ENCODE peak calls at places on chromosomes 5 and 9, in nine cellular contexts. C is AG04449; N is CD4-positive, alpha-beta memory T cell; H is stomach; I is thoracic aorta; W is cardiac fibroblast; R is pancreas; O is CD8-positive, alpha-beta memory T cell; X is suprapubic skin. G is an unnamed sample.

GRCh38 chr5:88732181-88732633 is 150.8 kb downstream of the MEF2C start:
- DNase-seq in H (no peak), C (no peak), I (peak), R (no peak), X (no peak), N (no peak), W (peak), O (no peak), G (no peak)

GRCh38 chr9:117645245-117645636 is 59.0 kb upstream of the TLR4 start:
- DNase-seq in I (no peak), X (no peak), W (no peak), N (no peak), H (no peak), R (no peak), O (no peak), C (no peak), G (no peak)

GRCh38 chr9:125888220-125888619 is 141.0 kb downstream of the PBX3 start:
- DNase-seq in R (no peak), H (no peak), W (no peak), N (no peak), C (no peak), X (no peak), O (no peak), I (no peak), G (peak)

GRCh38 chr5:83576341-83576740 is 104.8 kb downstream of the VCAN start:
- DNase-seq in X (no peak), I (no peak), R (no peak), H (no peak), O (no peak), C (no peak), W (peak), N (no peak), G (no peak)

GRCh38 chr5:97478513-97478912 is 295.5 kb upstream of the RIOK2 start:
- DNase-seq in W (peak), X (no peak), N (no peak), O (no peak), C (no peak), R (no peak), I (no peak), H (no peak), G (no peak)

GRCh38 chr9:107784235-107784958 is 294.8 kb upstream of the KLF4 start:
- DNase-seq in W (peak), N (no peak), I (no peak), R (no peak), H (no peak), O (no peak), C (peak), X (peak), G (no peak)

GRCh38 chr9:38339087-38339486 is 53.4 kb upstream of the ALDH1B1 start:
- DNase-seq in W (peak), N (no peak), H (no peak), R (no peak), C (no peak), I (no peak), X (no peak), O (no peak), G (no peak)

GRCh38 chr5:65482727-65483473 is 1.2 kb upstream of the ADAMTS6 start:
- DNase-seq in O (peak), H (no peak), N (peak), C (no peak), W (peak), I (no peak), X (no peak), R (no peak), G (no peak)

GRCh38 chr5:124825983-124826337 is 79.5 kb upstream of the ZNF608 start:
- DNase-seq in R (no peak), I (no peak), N (no peak), W (no peak), C (no peak), O (no peak), H (no peak), X (no peak), G (no peak)

GRCh38 chr5:29963956-29964355 is 1229.5 kb upstream of the CDH6 start:
- DNase-seq in R (no peak), I (no peak), N (no peak), X (no peak), W (peak), C (no peak), H (no peak), O (no peak), G (no peak)

GRCh38 chr9:33227013-33227398 is 13.0 kb upstream of the SPINK4 start:
- DNase-seq in O (no peak), I (no peak), W (no peak), H (peak), R (no peak), X (no peak), C (no peak), N (no peak), G (no peak)

GRCh38 chr5:152397581-152397980 is 7.5 kb downstream of the NMUR2 start:
- DNase-seq in I (no peak), X (no peak), C (no peak), W (no peak), H (no peak), R (no peak), O (no peak), N (no peak), G (no peak)

GRCh38 chr9:70778568-70778967 is 342.9 kb downstream of the TRPM3 start:
- DNase-seq in C (no peak), I (no peak), W (no peak), N (no peak), H (no peak), R (no peak), O (no peak), X (no peak), G (no peak)

GRCh38 chr5:134523543-134524136 is 1.8 kb upstream of the JADE2 start:
- DNase-seq in H (no peak), C (no peak), X (no peak), W (no peak), O (no peak), R (no peak), I (no peak), N (no peak), G (no peak)

GRCh38 chr9:116238225-116238624 is 84.6 kb downstream of the PAPPA start:
- DNase-seq in O (no peak), R (no peak), H (no peak), N (no peak), W (peak), I (no peak), C (peak), X (no peak), G (no peak)

GRCh38 chr9:115808695-115809094 is 344.9 kb upstream of the PAPPA start:
- DNase-seq in W (peak), X (no peak), H (no peak), I (no peak), R (no peak), O (no peak), C (no peak), N (no peak), G (no peak)

GRCh38 chr5:109688647-109688998 is 1.1 kb upstream of the MAN2A1 start:
- DNase-seq in N (no peak), H (no peak), X (no peak), O (no peak), W (peak), R (no peak), I (no peak), C (no peak), G (no peak)

GRCh38 chr9:92513349-92513748 is 22.4 kb downstream of the ECM2 start:
- DNase-seq in N (no peak), O (no peak), X (no peak), W (no peak), I (no peak), C (no peak), H (no peak), R (no peak), G (no peak)

GRCh38 chr9:69412741-69413150 is 87.7 kb downstream of the ENTREP1 start:
- DNase-seq in C (no peak), H (peak), R (peak), N (no peak), X (no peak), I (no peak), O (no peak), W (peak), G (no peak)

GRCh38 chr9:120767451-120767850 is 25.8 kb downstream of the FBXW2 start:
- DNase-seq in I (no peak), C (no peak), W (no peak), O (no peak), R (no peak), N (no peak), X (no peak), H (no peak), G (no peak)

GRCh38 chr9:91777437-91777836 is 172.6 kb downstream of the ROR2 start:
- DNase-seq in N (no peak), C (peak), H (no peak), I (no peak), W (peak), R (no peak), X (no peak), O (no peak), G (no peak)

GRCh38 chr9:19992556-19992955 is 203.7 kb upstream of the SLC24A2 start:
- DNase-seq in N (no peak), H (no peak), X (no peak), O (no peak), C (peak), W (peak), I (no peak), R (no peak), G (no peak)

GRCh38 chr9:85941966-85942912 is 1.3 kb downstream of the NAA35 start:
- DNase-seq in X (no peak), N (no peak), I (no peak), O (no peak), C (no peak), W (peak), R (no peak), H (no peak), G (no peak)

GRCh38 chr9:85941617-85941930 is 628 bp downstream of the NAA35 start:
- DNase-seq in C (no peak), X (no peak), H (no peak), R (no peak), W (peak), I (no peak), O (no peak), N (peak), G (no peak)

GRCh38 chr9:85944672-85945071 is 3.7 kb downstream of the NAA35 start:
- DNase-seq in N (no peak), H (no peak), X (no peak), W (peak), R (no peak), I (no peak), O (no peak), C (no peak), G (no peak)

GRCh38 chr9:85942913-85943729 is 2.2 kb downstream of the NAA35 start:
- DNase-seq in C (no peak), O (no peak), H (no peak), X (no peak), I (no peak), R (no peak), N (no peak), W (no peak), G (no peak)

DNA sequence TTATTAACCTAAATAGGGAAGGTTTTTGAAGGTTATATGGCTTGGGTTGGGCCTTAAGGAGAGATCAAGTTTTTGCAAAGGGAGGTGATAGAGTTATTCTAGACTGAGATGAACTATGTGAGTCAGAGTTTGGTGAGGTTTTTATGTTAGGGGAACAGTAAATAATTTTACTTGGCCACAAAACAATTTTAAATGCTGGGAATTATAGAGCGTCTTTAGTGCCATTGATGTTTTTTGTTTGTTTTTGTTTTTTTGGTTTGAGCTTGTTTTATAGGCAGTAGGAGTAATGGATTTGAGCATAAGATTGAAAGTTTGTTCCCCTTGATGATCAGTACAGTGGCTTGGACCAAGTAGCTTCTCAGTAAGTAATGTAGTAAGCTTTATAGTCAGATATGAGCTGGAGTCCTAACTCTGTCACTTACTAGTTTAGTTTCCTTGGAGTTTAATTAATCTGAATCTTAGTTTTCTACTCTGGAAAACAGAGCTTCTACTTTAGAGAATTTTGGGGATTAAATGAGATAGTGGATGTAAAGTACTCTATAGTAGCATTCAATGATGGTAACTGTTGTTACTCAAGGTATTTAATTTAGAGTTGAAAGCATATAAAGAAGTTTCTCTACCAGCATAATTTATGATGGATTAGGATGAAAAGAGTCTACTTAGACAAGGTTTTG is 2.9 kb downstream of the NAA35 start:
- DNase-seq in H (no peak), W (no peak), O (no peak), I (no peak), R (no peak), N (no peak), X (no peak), C (no peak), G (no peak)
- H3K4me3 ChIP-seq in H (no peak), W (no peak), O (no peak), I (no peak), R (no peak), N (no peak), X (no peak), C (no peak), G (no peak)

GRCh38 chr9:109538346-109538745 is 40.2 kb upstream of the PTPN3 start:
- DNase-seq in W (no peak), X (no peak), O (no peak), H (no peak), C (no peak), N (no peak), I (no peak), R (no peak), G (no peak)
- H3K4me3 ChIP-seq in W (no peak), X (peak), O (no peak), H (no peak), C (no peak), N (no peak), I (no peak), R (no peak), G (no peak)

DNA sequence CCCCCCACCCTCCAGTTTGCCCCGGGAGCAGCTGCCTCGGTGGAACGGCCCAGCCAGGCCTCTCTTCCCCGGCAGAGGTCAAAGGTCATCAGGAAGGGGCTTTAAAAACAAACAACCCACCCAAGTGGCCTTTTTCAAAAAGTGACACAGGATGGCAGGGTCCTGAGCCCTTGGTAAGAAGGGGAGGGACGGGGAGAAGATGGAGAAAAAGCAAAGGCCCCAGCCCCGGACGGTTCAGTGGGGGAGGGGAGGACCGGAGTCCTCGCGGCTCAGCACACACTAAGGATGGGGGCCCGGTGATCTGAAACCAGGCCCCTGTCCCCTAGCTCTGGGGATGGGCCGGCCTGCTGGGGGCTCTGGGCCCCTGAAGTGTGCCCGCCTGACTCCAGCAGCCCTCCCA is 1.1 kb downstream of the PRRX2 start:
- DNase-seq in R (no peak), C (no peak), N (no peak), H (no peak), I (no peak), O (no peak), W (no peak), X (no peak), G (no peak)
- H3K4me3 ChIP-seq in R (no peak), C (peak), N (no peak), H (peak), I (peak), O (no peak), W (no peak), X (peak), G (no peak)

DNA sequence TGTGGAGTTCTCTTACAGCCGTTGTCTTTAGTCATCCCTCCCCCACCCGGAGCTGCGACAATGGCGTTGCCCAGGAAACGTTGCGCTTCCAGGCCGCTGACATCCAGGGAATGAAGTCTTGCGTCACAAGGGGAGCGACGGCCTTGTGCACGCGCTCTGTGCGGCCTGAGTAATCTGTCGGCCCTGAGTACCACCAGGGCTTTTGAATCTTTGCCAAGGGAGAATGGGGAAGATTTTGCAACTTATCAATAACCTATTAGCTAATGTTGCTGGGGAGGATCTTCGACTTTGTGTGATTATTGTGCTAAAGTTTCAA is at the start of gene SOX30:
- DNase-seq in R (no peak), O (no peak), C (no peak), I (no peak), X (no peak), N (no peak), H (no peak), W (no peak), G (no peak)
- H3K4me3 ChIP-seq in R (peak), O (peak), C (peak), I (peak), X (peak), N (no peak), H (peak), W (peak), G (peak)

GRCh38 chr5:149132474-149132873 is 8.8 kb upstream of the ABLIM3 start:
- DNase-seq in W (no peak), C (no peak), H (no peak), X (no peak), I (no peak), N (no peak), R (no peak), O (no peak), G (no peak)

GRCh38 chr5:149133795-149134777 is 7.2 kb upstream of the ABLIM3 start:
- DNase-seq in W (peak), C (no peak), R (no peak), O (no peak), N (no peak), X (no peak), I (peak), H (peak), G (peak)

GRCh38 chr5:149138182-149138923 is 2.9 kb upstream of the ABLIM3 start:
- DNase-seq in N (no peak), I (no peak), H (no peak), R (no peak), X (no peak), O (no peak), C (no peak), W (no peak), G (no peak)

GRCh38 chr5:149135536-149136201 is 5.6 kb upstream of the ABLIM3 start:
- DNase-seq in I (no peak), H (no peak), W (peak), N (no peak), X (no peak), R (no peak), C (peak), O (no peak), G (no peak)

GRCh38 chr5:149134778-149135169 is 6.5 kb upstream of the ABLIM3 start:
- DNase-seq in H (no peak), W (no peak), I (no peak), R (no peak), O (no peak), N (no peak), X (no peak), C (no peak), G (no peak)
- H3K4me3 ChIP-seq in H (no peak), W (no peak), I (no peak), R (no peak), O (no peak), N (no peak), X (no peak), C (no peak), G (no peak)

DNA sequence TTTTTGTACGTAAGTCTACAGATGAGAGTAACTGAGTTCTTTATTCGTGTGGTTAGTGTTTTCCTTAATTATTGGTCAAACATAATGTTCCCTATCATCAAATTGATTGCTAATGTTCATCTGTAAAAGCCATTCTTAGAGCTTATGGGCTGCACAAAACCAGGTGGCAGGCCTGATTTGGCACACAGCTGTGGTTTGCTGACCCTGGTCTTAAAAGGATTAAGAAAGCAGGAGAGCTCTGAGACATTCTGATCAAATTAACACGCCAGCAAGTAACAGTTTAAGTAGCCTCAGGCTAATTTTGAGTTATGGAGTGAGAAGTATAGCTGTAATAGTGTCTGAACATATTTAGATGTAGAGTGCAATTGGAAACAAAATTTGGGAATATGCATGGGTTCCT is 63.2 kb downstream of the PRR16 start:
- DNase-seq in R (no peak), C (no peak), O (no peak), I (no peak), X (no peak), H (no peak), W (no peak), N (no peak), G (peak)
- H3K4me3 ChIP-seq in R (no peak), C (no peak), O (no peak), I (no peak), X (no peak), H (no peak), W (no peak), N (no peak), G (no peak)

DNA sequence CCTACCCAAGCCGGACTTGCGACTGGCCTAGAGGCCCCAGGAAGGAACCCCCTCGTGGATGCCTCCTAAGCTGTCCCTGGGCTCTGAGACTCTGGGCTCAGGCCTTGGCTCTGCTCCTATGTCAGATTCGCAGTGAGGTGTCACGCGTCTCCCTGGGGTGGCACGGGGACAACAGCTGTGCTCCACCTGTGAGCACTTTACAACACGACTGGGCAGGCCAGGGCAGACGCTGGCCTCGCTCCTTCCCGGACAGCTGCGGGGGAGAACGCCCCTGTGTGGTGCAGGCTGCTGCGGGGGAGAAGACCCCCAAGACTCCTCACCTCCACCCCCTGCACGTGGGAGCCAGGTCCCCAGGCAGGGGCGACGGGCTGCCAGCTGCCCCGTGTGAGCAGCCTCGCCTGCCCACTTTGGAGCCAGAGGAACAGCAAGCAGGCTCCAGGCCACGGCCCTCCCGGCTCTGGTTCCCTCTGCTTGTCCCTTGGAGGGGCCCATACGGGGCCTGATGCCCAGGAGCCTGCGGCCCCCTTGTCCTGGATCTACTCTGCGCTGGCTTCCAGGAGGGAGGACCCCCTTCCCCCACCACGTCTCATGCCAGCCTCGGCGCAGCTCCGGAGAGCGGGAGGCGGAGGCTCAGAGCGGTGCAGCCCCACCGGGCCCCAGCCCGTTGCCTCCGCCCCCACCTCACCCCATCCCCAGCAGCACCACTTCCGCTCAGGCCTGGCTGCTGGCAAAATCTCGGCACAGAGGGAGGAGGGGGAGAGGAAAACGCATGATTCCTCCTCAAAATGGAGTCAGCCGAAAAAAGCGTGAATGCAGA is 36.0 kb downstream of the SARDH start:
- DNase-seq in N (peak), X (no peak), O (peak), H (no peak), W (no peak), I (no peak), R (peak), C (no peak), G (no peak)
- H3K4me3 ChIP-seq in N (peak), X (peak), O (peak), H (peak), W (peak), I (peak), R (no peak), C (no peak), G (peak)

GRCh38 chr9:124286292-124286931 is 28.7 kb downstream of the NEK6 start:
- DNase-seq in O (no peak), R (no peak), W (peak), C (no peak), H (peak), N (no peak), X (no peak), I (no peak), G (peak)
- H3K4me3 ChIP-seq in O (no peak), R (no peak), W (no peak), C (peak), H (no peak), N (no peak), X (no peak), I (peak), G (no peak)